ENCODE peak calls at places on chromosomes 6 and 20, in ten cellular contexts. One of them, this sample, is unnamed.

GRCh38 chr20:25750765-25751696 is 54.4 kb upstream of the ZNF337 start:
- DNase-seq in body of pancreas: peak; percentile 51
- DNase-seq in SJSA1: no peak
- DNase-seq in HCT116: no peak
- DNase-seq in A549: peak; percentile 77
- DNase-seq in colonic mucosa: peak; percentile 72
- DNase-seq in BE2C: peak; percentile 66
- DNase-seq in lower lobe of right lung: peak; percentile 57
- DNase-seq in GM23248: peak; percentile 66
- DNase-seq in upper lobe of right lung: peak; percentile 77
- DNase-seq in this sample: peak; percentile 74

GRCh38 chr20:25863536-25864325 is 167.1 kb upstream of the ZNF337 start:
- DNase-seq in body of pancreas: no peak
- DNase-seq in SJSA1: no peak
- DNase-seq in HCT116: no peak
- DNase-seq in A549: no peak
- DNase-seq in colonic mucosa: no peak
- DNase-seq in BE2C: no peak
- DNase-seq in lower lobe of right lung: peak; percentile 52
- DNase-seq in GM23248: peak; percentile 29
- DNase-seq in upper lobe of right lung: no peak
- DNase-seq in this sample: no peak

GRCh38 chr20:54872440-54872839 is 397.0 kb downstream of the DOK5 start:
- DNase-seq in body of pancreas: no peak
- DNase-seq in SJSA1: no peak
- DNase-seq in HCT116: no peak
- DNase-seq in A549: no peak
- DNase-seq in colonic mucosa: no peak
- DNase-seq in BE2C: no peak
- DNase-seq in lower lobe of right lung: no peak
- DNase-seq in GM23248: no peak
- DNase-seq in upper lobe of right lung: no peak
- DNase-seq in this sample: no peak

GRCh38 chr6:160306284-160306683 is 41.9 kb upstream of the SLC22A3 start:
- DNase-seq in body of pancreas: no peak
- DNase-seq in SJSA1: no peak
- DNase-seq in HCT116: no peak
- DNase-seq in A549: no peak
- DNase-seq in colonic mucosa: no peak
- DNase-seq in BE2C: no peak
- DNase-seq in lower lobe of right lung: no peak
- DNase-seq in GM23248: no peak
- DNase-seq in upper lobe of right lung: no peak
- DNase-seq in this sample: no peak

GRCh38 chr20:49140411-49140810 is 47.7 kb downstream of the STAU1 start:
- DNase-seq in body of pancreas: no peak
- DNase-seq in SJSA1: no peak
- DNase-seq in HCT116: no peak
- DNase-seq in A549: no peak
- DNase-seq in colonic mucosa: no peak
- DNase-seq in BE2C: no peak
- DNase-seq in lower lobe of right lung: no peak
- DNase-seq in GM23248: peak; percentile 27
- DNase-seq in upper lobe of right lung: no peak
- DNase-seq in this sample: no peak

GRCh38 chr20:53586640-53587039 is 7.0 kb downstream of the ZNF217 start:
- DNase-seq in body of pancreas: no peak
- DNase-seq in SJSA1: no peak
- DNase-seq in HCT116: no peak
- DNase-seq in A549: no peak
- DNase-seq in colonic mucosa: no peak
- DNase-seq in BE2C: no peak
- DNase-seq in lower lobe of right lung: no peak
- DNase-seq in GM23248: no peak
- DNase-seq in upper lobe of right lung: no peak
- DNase-seq in this sample: no peak

GRCh38 chr20:33305591-33306057 is 22.6 kb downstream of the BPIFB1 start:
- DNase-seq in body of pancreas: no peak
- DNase-seq in SJSA1: no peak
- DNase-seq in HCT116: peak; percentile 19
- DNase-seq in A549: peak; percentile 35
- DNase-seq in colonic mucosa: no peak
- DNase-seq in BE2C: no peak
- DNase-seq in lower lobe of right lung: no peak
- DNase-seq in GM23248: peak; percentile 47
- DNase-seq in upper lobe of right lung: no peak
- DNase-seq in this sample: no peak

GRCh38 chr6:73703514-73703913 is 7.5 kb downstream of the CD109 start:
- DNase-seq in body of pancreas: no peak
- DNase-seq in SJSA1: no peak
- DNase-seq in HCT116: no peak
- DNase-seq in A549: no peak
- DNase-seq in colonic mucosa: no peak
- DNase-seq in BE2C: no peak
- DNase-seq in lower lobe of right lung: no peak
- DNase-seq in GM23248: peak; percentile 24
- DNase-seq in upper lobe of right lung: no peak
- DNase-seq in this sample: no peak

GRCh38 chr6:3247255-3248146 is 11.2 kb upstream of the PSMG4 start:
- DNase-seq in body of pancreas: peak; percentile 37
- DNase-seq in SJSA1: peak; percentile 94
- DNase-seq in HCT116: no peak
- DNase-seq in A549: peak; percentile 24
- DNase-seq in colonic mucosa: peak; percentile 63
- DNase-seq in BE2C: peak; percentile 89
- DNase-seq in lower lobe of right lung: no peak
- DNase-seq in GM23248: peak; percentile 91
- DNase-seq in upper lobe of right lung: no peak
- DNase-seq in this sample: peak; percentile 56

GRCh38 chr6:163463180-163463579 is 48.7 kb downstream of the QKI start:
- DNase-seq in body of pancreas: no peak
- DNase-seq in SJSA1: no peak
- DNase-seq in HCT116: no peak
- DNase-seq in A549: no peak
- DNase-seq in colonic mucosa: no peak
- DNase-seq in BE2C: no peak
- DNase-seq in lower lobe of right lung: no peak
- DNase-seq in GM23248: no peak
- DNase-seq in upper lobe of right lung: no peak
- DNase-seq in this sample: no peak
- H3K4me1 ChIP-seq in body of pancreas: peaks cover 27% of the 10 kb centered on the region
- H3K4me1 ChIP-seq in SJSA1: peaks cover 20% of the 10 kb centered on the region
- H3K4me1 ChIP-seq in HCT116: no peaks in the 10 kb centered on the region
- H3K4me1 ChIP-seq in A549: peaks cover 27% of the 10 kb centered on the region
- H3K4me1 ChIP-seq in colonic mucosa: no peaks in the 10 kb centered on the region
- H3K4me1 ChIP-seq in BE2C: no peaks in the 10 kb centered on the region
- H3K4me1 ChIP-seq in lower lobe of right lung: peaks cover 52% of the 10 kb centered on the region
- H3K4me1 ChIP-seq in GM23248: peaks cover 35% of the 10 kb centered on the region
- H3K4me1 ChIP-seq in upper lobe of right lung: peaks cover 25% of the 10 kb centered on the region
- H3K4me1 ChIP-seq in this sample: no peaks in the 10 kb centered on the region

GRCh38 chr6:150549007-150549406 is 50.7 kb upstream of the PLEKHG1 start:
- DNase-seq in body of pancreas: no peak
- DNase-seq in SJSA1: no peak
- DNase-seq in HCT116: no peak
- DNase-seq in A549: no peak
- DNase-seq in colonic mucosa: no peak
- DNase-seq in BE2C: no peak
- DNase-seq in lower lobe of right lung: no peak
- DNase-seq in GM23248: no peak
- DNase-seq in upper lobe of right lung: no peak
- DNase-seq in this sample: no peak
- H3K4me3 ChIP-seq in body of pancreas: no peak overlapping the region
- H3K4me3 ChIP-seq in SJSA1: no peak overlapping the region
- H3K4me3 ChIP-seq in HCT116: no peak overlapping the region
- H3K4me3 ChIP-seq in A549: no peak overlapping the region
- H3K4me3 ChIP-seq in colonic mucosa: no peak overlapping the region
- H3K4me3 ChIP-seq in BE2C: no peak overlapping the region
- H3K4me3 ChIP-seq in lower lobe of right lung: no peak overlapping the region
- H3K4me3 ChIP-seq in GM23248: no peak overlapping the region
- H3K4me3 ChIP-seq in upper lobe of right lung: no peak overlapping the region
- H3K4me3 ChIP-seq in this sample: no peak overlapping the region

GRCh38 chr6:11203306-11204009 is 29.0 kb downstream of the NEDD9 start:
- DNase-seq in body of pancreas: no peak
- DNase-seq in SJSA1: no peak
- DNase-seq in HCT116: no peak
- DNase-seq in A549: no peak
- DNase-seq in colonic mucosa: no peak
- DNase-seq in BE2C: no peak
- DNase-seq in lower lobe of right lung: no peak
- DNase-seq in GM23248: no peak
- DNase-seq in upper lobe of right lung: no peak
- DNase-seq in this sample: no peak
- H3K4me1 ChIP-seq in body of pancreas: peaks cover 48% of the 10 kb centered on the region
- H3K4me1 ChIP-seq in SJSA1: peaks cover 68% of the 10 kb centered on the region
- H3K4me1 ChIP-seq in HCT116: peaks cover 10% of the 10 kb centered on the region
- H3K4me1 ChIP-seq in A549: peaks cover 96% of the 10 kb centered on the region
- H3K4me1 ChIP-seq in colonic mucosa: peaks cover 13% of the 10 kb centered on the region
- H3K4me1 ChIP-seq in BE2C: no peaks in the 10 kb centered on the region
- H3K4me1 ChIP-seq in lower lobe of right lung: peaks cover 86% of the 10 kb centered on the region
- H3K4me1 ChIP-seq in GM23248: peaks cover 39% of the 10 kb centered on the region
- H3K4me1 ChIP-seq in upper lobe of right lung: peaks cover 85% of the 10 kb centered on the region
- H3K4me1 ChIP-seq in this sample: peaks cover 18% of the 10 kb centered on the region

GRCh38 chr20:13012886-13013285 is 4.1 kb downstream of the SPTLC3 start:
- DNase-seq in body of pancreas: no peak
- DNase-seq in SJSA1: no peak
- DNase-seq in HCT116: no peak
- DNase-seq in A549: no peak
- DNase-seq in colonic mucosa: no peak
- DNase-seq in BE2C: no peak
- DNase-seq in lower lobe of right lung: no peak
- DNase-seq in GM23248: no peak
- DNase-seq in upper lobe of right lung: no peak
- DNase-seq in this sample: no peak

GRCh38 chr20:13006825-13007224 is 1.9 kb upstream of the SPTLC3 start:
- DNase-seq in body of pancreas: no peak
- DNase-seq in SJSA1: no peak
- DNase-seq in HCT116: no peak
- DNase-seq in A549: no peak
- DNase-seq in colonic mucosa: no peak
- DNase-seq in BE2C: no peak
- DNase-seq in lower lobe of right lung: no peak
- DNase-seq in GM23248: peak; percentile 71
- DNase-seq in upper lobe of right lung: no peak
- DNase-seq in this sample: no peak

GRCh38 chr20:13009682-13010406 is 1.1 kb downstream of the SPTLC3 start:
- DNase-seq in body of pancreas: peak; percentile 81
- DNase-seq in SJSA1: peak; percentile 56
- DNase-seq in HCT116: no peak
- DNase-seq in A549: no peak
- DNase-seq in colonic mucosa: peak; percentile 55
- DNase-seq in BE2C: no peak
- DNase-seq in lower lobe of right lung: no peak
- DNase-seq in GM23248: peak; percentile 94
- DNase-seq in upper lobe of right lung: no peak
- DNase-seq in this sample: no peak

GRCh38 chr20:13007596-13007995 is 1.2 kb upstream of the SPTLC3 start:
- DNase-seq in body of pancreas: no peak
- DNase-seq in SJSA1: no peak
- DNase-seq in HCT116: no peak
- DNase-seq in A549: no peak
- DNase-seq in colonic mucosa: no peak
- DNase-seq in BE2C: no peak
- DNase-seq in lower lobe of right lung: no peak
- DNase-seq in GM23248: no peak
- DNase-seq in upper lobe of right lung: no peak
- DNase-seq in this sample: no peak

DNA sequence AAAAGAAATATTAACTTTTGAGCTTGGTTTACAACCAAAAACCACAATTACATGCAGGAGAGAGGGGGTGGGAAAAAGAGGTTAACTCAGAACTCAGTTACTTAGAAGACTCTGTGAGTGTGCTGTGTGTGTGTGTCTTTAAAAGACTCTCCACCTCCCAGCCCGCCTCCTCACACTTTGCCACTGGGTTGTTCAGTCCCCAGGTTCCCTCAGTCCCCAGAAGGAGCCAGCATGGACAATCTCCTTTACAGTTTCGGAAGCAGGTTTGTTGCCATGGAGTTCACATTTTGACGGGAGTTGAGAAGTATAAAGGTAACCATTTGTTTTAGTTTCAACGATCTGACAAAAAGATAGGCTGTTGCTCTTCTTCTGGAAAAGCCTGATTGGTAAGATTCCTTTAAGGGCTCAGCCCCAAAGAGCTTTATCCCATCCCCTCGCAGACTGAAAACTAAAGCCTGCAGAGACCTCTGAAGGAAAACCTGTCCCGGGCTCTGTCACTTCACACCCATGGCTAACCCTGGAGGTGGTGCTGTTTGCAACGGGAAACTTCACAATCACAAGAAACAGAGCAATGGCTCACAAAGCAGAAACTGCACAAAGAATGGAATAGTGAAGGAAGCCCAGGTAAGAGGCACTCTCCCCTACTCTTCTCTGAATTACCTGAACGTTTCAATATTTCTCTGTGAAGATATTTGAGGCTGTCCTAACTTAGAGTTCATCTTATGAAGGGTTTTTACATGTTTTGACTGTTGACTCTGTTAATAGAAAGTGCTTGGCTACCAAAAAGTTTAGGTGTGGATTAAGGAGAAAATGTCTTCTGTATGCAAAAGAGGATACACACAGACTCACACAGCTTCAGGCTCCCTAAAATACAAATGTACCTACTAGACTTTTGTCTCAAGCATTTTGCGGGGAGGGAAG is at the start of gene SPTLC3:
- DNase-seq in body of pancreas: peak; percentile 67
- DNase-seq in SJSA1: no peak
- DNase-seq in HCT116: no peak
- DNase-seq in A549: no peak
- DNase-seq in colonic mucosa: peak; percentile 73
- DNase-seq in BE2C: no peak
- DNase-seq in lower lobe of right lung: no peak
- DNase-seq in GM23248: peak; percentile 53
- DNase-seq in upper lobe of right lung: no peak
- DNase-seq in this sample: peak; percentile 57
- H3K4me3 ChIP-seq in body of pancreas: peak within 1 kb of the TSS; percentile 19
- H3K4me3 ChIP-seq in SJSA1: peak within 1 kb of the TSS; percentile 34
- H3K4me3 ChIP-seq in HCT116: no peak within 1 kb of the TSS
- H3K4me3 ChIP-seq in A549: no peak within 1 kb of the TSS
- H3K4me3 ChIP-seq in colonic mucosa: peak within 1 kb of the TSS; percentile 39
- H3K4me3 ChIP-seq in BE2C: no peak within 1 kb of the TSS
- H3K4me3 ChIP-seq in lower lobe of right lung: peak within 1 kb of the TSS; percentile 58
- H3K4me3 ChIP-seq in GM23248: peak within 1 kb of the TSS; percentile 76
- H3K4me3 ChIP-seq in upper lobe of right lung: peak within 1 kb of the TSS; percentile 54
- H3K4me3 ChIP-seq in this sample: peak within 1 kb of the TSS; percentile 5